ENCODE peak calls at places on chromosome 1, in seven cellular contexts. Q, U, S, I, H, J and D are unnamed samples. For H3K4me1 and H3K36me3, the result is how much of the 10 kb centered on the place peaks cover.

GRCh38 chr1:93702102-93702827 is 20.6 kb upstream of the BCAR3 start:
- DNase-seq in H (no peak), J (no peak), U (no peak), S (no peak), I (no peak), Q (no peak), D (no peak)

GRCh38 chr1:222904451-222904850 is 89.6 kb downstream of the DISP1 start:
- DNase-seq in J (no peak), S (no peak), U (no peak), H (no peak), Q (no peak), I (no peak), D (no peak)

GRCh38 chr1:93180723-93181613 is at the start of gene CCDC18:
- DNase-seq in I (peak), H (no peak), S (peak), Q (no peak), U (no peak), J (peak), D (peak)

GRCh38 chr1:208967334-208967733 is 616.2 kb upstream of the CAMK1G start:
- DNase-seq in H (no peak), S (no peak), Q (no peak), U (no peak), J (no peak), I (no peak), D (no peak)

GRCh38 chr1:160646711-160647328 is at the start of gene SLAMF1:
- DNase-seq in Q (peak), U (no peak), H (no peak), I (no peak), S (peak), J (peak), D (no peak)

GRCh38 chr1:115193026-115193425 is 103.7 kb upstream of the TSPAN2 start:
- DNase-seq in Q (no peak), I (no peak), J (no peak), U (no peak), H (no peak), S (no peak), D (no peak)

GRCh38 chr1:58975888-58976287 is 192.0 kb upstream of the JUN start:
- DNase-seq in J (no peak), U (no peak), I (no peak), S (no peak), H (no peak), Q (no peak), D (no peak)

GRCh38 chr1:23837905-23838304 is 12.7 kb upstream of the HMGCL start:
- DNase-seq in H (no peak), Q (peak), S (no peak), J (no peak), I (no peak), U (no peak), D (no peak)

GRCh38 chr1:208106218-208106617 is 138.0 kb downstream of the PLXNA2 start:
- DNase-seq in I (no peak), U (no peak), J (no peak), S (no peak), H (no peak), Q (no peak), D (no peak)

GRCh38 chr1:25360596-25361581 is 22.8 kb downstream of the TMEM50A start:
- DNase-seq in J (no peak), I (no peak), Q (no peak), H (no peak), U (no peak), S (no peak), D (no peak)

GRCh38 chr1:200090252-200091159 is 63.0 kb downstream of the NR5A2 start:
- DNase-seq in H (no peak), I (no peak), Q (no peak), J (no peak), U (no peak), S (no peak), D (no peak)

GRCh38 chr1:156616463-156616862 is 2.8 kb upstream of the HAPLN2 start:
- DNase-seq in S (no peak), I (no peak), U (no peak), H (no peak), Q (peak), J (no peak), D (peak)

GRCh38 chr1:182628657-182629056 is 24.5 kb upstream of the RGS16 start:
- DNase-seq in Q (no peak), H (no peak), U (no peak), J (no peak), S (no peak), I (no peak), D (no peak)
- H3K4me1 ChIP-seq in Q (under half), H (under half), U (under half), J (under half), S (under half), I (under half), D (under half)

GRCh38 chr1:46363121-46363520 is 22.5 kb downstream of the NSUN4 start:
- DNase-seq in J (no peak), S (no peak), Q (no peak), H (no peak), U (no peak), I (no peak), D (no peak)
- H3K36me3 ChIP-seq in J (under half), S (under half), Q (under half), H (half or more), U (under half), I (under half), D (under half)

GRCh38 chr1:30693820-30694219 is 29.6 kb downstream of the MATN1 start:
- DNase-seq in Q (no peak), J (no peak), H (no peak), S (no peak), I (no peak), U (no peak), D (no peak)

GRCh38 chr1:30691480-30691879 is 31.9 kb downstream of the MATN1 start:
- DNase-seq in U (no peak), H (no peak), Q (no peak), S (no peak), I (no peak), J (no peak), D (no peak)

GRCh38 chr1:30692201-30692947 is 31.0 kb downstream of the MATN1 start:
- DNase-seq in J (no peak), Q (no peak), S (no peak), U (no peak), H (no peak), I (no peak), D (no peak)

GRCh38 chr1:30693366-30693765 is 30.0 kb downstream of the MATN1 start:
- DNase-seq in S (no peak), J (no peak), Q (no peak), I (no peak), H (no peak), U (no peak), D (no peak)

DNA sequence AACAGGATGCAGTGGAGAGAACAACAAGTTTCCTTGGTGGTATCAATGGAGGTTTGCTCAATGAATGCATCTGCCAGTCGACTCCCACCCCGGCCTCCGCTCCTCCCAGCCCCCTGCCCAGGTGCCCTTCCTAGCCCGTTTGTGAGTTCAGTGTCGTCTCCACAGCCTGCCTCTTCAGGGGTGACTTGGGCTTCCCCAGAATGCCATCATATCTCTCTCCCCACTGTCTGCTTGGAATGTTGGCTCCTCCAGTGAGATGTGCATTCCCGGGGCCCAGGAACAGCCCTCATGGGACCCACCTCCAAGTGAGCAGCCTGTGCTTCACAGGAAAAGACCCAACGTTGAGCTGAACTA is 30.5 kb downstream of the MATN1 start:
- DNase-seq in H (no peak), Q (no peak), J (no peak), I (no peak), S (no peak), U (no peak), D (no peak)
- H3K4me1 ChIP-seq in H (under half), Q (under half), J (under half), I (under half), S (under half), U (under half), D (under half)

DNA sequence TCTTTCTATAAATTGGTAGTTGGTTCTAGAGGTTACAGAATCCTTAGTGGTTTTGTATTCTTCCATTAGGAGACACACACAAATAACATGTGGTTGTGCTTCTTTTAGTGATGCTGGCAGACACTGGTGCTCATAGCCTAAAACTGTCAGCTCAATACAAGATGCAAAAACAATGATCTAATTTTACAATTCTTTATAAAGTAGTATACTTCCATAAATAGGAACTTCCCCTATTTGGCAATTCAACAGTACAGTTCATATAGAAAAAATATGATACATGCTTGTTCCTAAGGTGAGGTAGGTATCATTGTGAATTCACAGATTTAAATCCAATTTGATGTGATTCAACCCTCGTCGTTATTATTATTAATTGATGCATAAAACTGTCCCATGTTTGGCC is 20.8 kb upstream of the CCDC17 start:
- DNase-seq in S (no peak), Q (no peak), H (no peak), I (no peak), J (no peak), U (no peak), D (no peak)
- H3K36me3 ChIP-seq in S (under half), Q (under half), H (under half), I (under half), J (under half), U (under half), D (under half)